ENCODE peak calls at places on chromosomes 4 and X, in eight cellular contexts. U, R, Q, N, A, S, V and W are unnamed samples.

GRCh38 chr4:1052231-1052671 is 40.8 kb downstream of the FGFRL1 start:
- DNase-seq in N (no peak), V (no peak), S (no peak), U (no peak), R (no peak), Q (peak), A (no peak), W (peak)

GRCh38 chr4:7890635-7891393 is 48.8 kb downstream of the AFAP1 start:
- DNase-seq in S (peak), A (no peak), V (no peak), N (no peak), R (peak), Q (no peak), U (no peak), W (no peak)

GRCh38 chr4:169439244-169439643 is 168.5 kb upstream of the SH3RF1 start:
- DNase-seq in Q (no peak), N (no peak), S (no peak), R (peak), A (no peak), U (no peak), V (no peak), W (no peak)

GRCh38 chr4:42150653-42151567 is 1.5 kb downstream of the BEND4 start:
- DNase-seq in Q (peak), U (no peak), A (peak), V (no peak), N (no peak), R (no peak), S (no peak), W (no peak)

GRCh38 chr4:173226401-173226888 is 57.8 kb downstream of the GALNT7 start:
- DNase-seq in Q (no peak), S (no peak), V (no peak), N (no peak), U (no peak), R (no peak), A (no peak), W (no peak)

GRCh38 chr4:123853651-123854050 is 457.1 kb downstream of the SPRY1 start:
- DNase-seq in S (no peak), R (no peak), V (no peak), A (no peak), U (no peak), Q (no peak), N (no peak), W (no peak)

GRCh38 chr4:162392938-162393337 is 229.1 kb upstream of the FSTL5 start:
- DNase-seq in V (no peak), S (no peak), Q (no peak), A (no peak), U (no peak), R (no peak), N (no peak), W (no peak)

GRCh38 chr4:109313168-109314133 is 11.0 kb upstream of the COL25A1 start:
- DNase-seq in U (no peak), Q (no peak), V (no peak), R (no peak), A (no peak), S (no peak), N (no peak), W (no peak)

GRCh38 chr4:69787879-69788278 is 27.5 kb upstream of the SULT1B1 start:
- DNase-seq in U (no peak), R (no peak), V (no peak), N (no peak), A (no peak), S (no peak), Q (no peak), W (no peak)

GRCh38 chrX:152895724-152896420 is 2.0 kb upstream of the ZNF185 start:
- DNase-seq in S (no peak), V (no peak), U (no peak), Q (no peak), A (no peak), R (no peak), N (no peak), W (no peak)

GRCh38 chr4:130214268-130214667 is 1118.3 kb downstream of the C4orf33 start:
- DNase-seq in R (no peak), Q (no peak), A (no peak), S (no peak), V (no peak), N (no peak), U (no peak), W (no peak)

GRCh38 chr4:65645185-65645584 is 25.1 kb downstream of the EPHA5 start:
- DNase-seq in S (no peak), U (no peak), A (no peak), V (no peak), N (no peak), Q (no peak), R (no peak), W (no peak)

GRCh38 chr4:169098054-169098896 is 88.2 kb upstream of the CBR4 start:
- DNase-seq in U (no peak), V (no peak), Q (no peak), R (no peak), S (no peak), N (no peak), A (no peak), W (no peak)

GRCh38 chr4:52621567-52621966 is 37.5 kb downstream of the USP46 start:
- DNase-seq in V (no peak), S (no peak), A (no peak), Q (no peak), U (no peak), R (no peak), N (no peak), W (no peak)

GRCh38 chr4:76028242-76028859 is 5.1 kb upstream of the CXCL10 start:
- DNase-seq in S (no peak), Q (no peak), N (no peak), U (no peak), A (no peak), V (no peak), R (peak), W (no peak)

GRCh38 chr4:105895609-105896460 is 564 bp downstream of the NPNT start:
- DNase-seq in S (no peak), N (no peak), R (no peak), U (no peak), V (peak), Q (peak), A (peak), W (no peak)

GRCh38 chrX:87526281-87526680 is 8.7 kb downstream of the KLHL4 start:
- DNase-seq in A (no peak), S (no peak), N (no peak), R (no peak), U (no peak), V (no peak), Q (no peak), W (no peak)

GRCh38 chr4:138494931-138495330 is 252.8 kb upstream of the SLC7A11 start:
- DNase-seq in A (no peak), V (no peak), R (no peak), U (no peak), Q (peak), N (no peak), S (no peak), W (no peak)

GRCh38 chr4:15004701-15005301 is 2.5 kb downstream of the CPEB2 start:
- DNase-seq in U (peak), V (peak), R (peak), A (peak), N (peak), Q (peak), S (no peak), W (peak)

GRCh38 chr4:138804705-138805104 is 210.9 kb upstream of the NOCT start:
- DNase-seq in R (no peak), V (no peak), Q (peak), A (no peak), N (no peak), U (no peak), S (no peak), W (no peak)

GRCh38 chr4:48698029-48698901 is 81.8 kb downstream of the FRYL start:
- DNase-seq in S (peak), U (no peak), A (no peak), Q (no peak), V (peak), R (peak), N (peak), W (no peak)

GRCh38 chrX:101230636-101231035 is 11.1 kb downstream of the DRP2 start:
- DNase-seq in A (no peak), S (no peak), U (no peak), R (peak), Q (no peak), N (no peak), V (no peak), W (no peak)

GRCh38 chrX:54695231-54695630 is 102.8 kb downstream of the ITIH6 start:
- DNase-seq in N (no peak), A (no peak), Q (no peak), R (peak), V (no peak), U (no peak), S (no peak), W (no peak)

GRCh38 chr4:3875466-3875865 is 109.3 kb downstream of the ADRA2C start:
- DNase-seq in U (no peak), Q (no peak), S (no peak), R (no peak), A (no peak), N (no peak), V (no peak), W (no peak)

GRCh38 chr4:153296424-153296823 is 48.1 kb upstream of the MND1 start:
- DNase-seq in R (peak), V (no peak), U (no peak), S (peak), Q (peak), N (no peak), A (no peak), W (no peak)

GRCh38 chr4:78864405-78865024 is 74.7 kb downstream of the PAQR3 start:
- DNase-seq in A (no peak), Q (peak), N (peak), V (no peak), U (no peak), R (peak), S (peak), W (no peak)

GRCh38 chr4:111475001-111475400 is 670.3 kb upstream of the FAM241A start:
- DNase-seq in R (peak), A (peak), Q (peak), V (peak), N (no peak), S (peak), U (no peak), W (no peak)

GRCh38 chrX:153179131-153179530 is at the start of gene MAGEA1:
- DNase-seq in Q (no peak), U (no peak), R (no peak), A (no peak), S (no peak), V (no peak), N (peak), W (no peak)

GRCh38 chr4:20137176-20137575 is 114.5 kb upstream of the SLIT2 start:
- DNase-seq in U (no peak), R (peak), S (peak), V (no peak), Q (no peak), N (no peak), A (no peak), W (no peak)

GRCh38 chr4:42600578-42600977 is 56.3 kb downstream of the ATP8A1 start:
- DNase-seq in A (no peak), U (no peak), R (no peak), S (no peak), Q (no peak), N (no peak), V (no peak), W (no peak)

GRCh38 chrX:1657367-1658082 is 42.7 kb downstream of the ASMT start:
- DNase-seq in V (peak), R (no peak), S (no peak), N (no peak), A (no peak), Q (peak), U (no peak), W (peak)

GRCh38 chr4:16858275-16858752 is 40.1 kb downstream of the LDB2 start:
- DNase-seq in S (no peak), R (peak), A (no peak), Q (no peak), U (no peak), V (peak), N (no peak), W (no peak)

GRCh38 chrX:97311066-97311778 is 427.5 kb downstream of the RPA4 start:
- DNase-seq in N (no peak), S (no peak), V (no peak), Q (no peak), U (no peak), A (no peak), R (no peak), W (no peak)

GRCh38 chrX:136268051-136269048 is 17.1 kb upstream of the MAP7D3 start:
- DNase-seq in A (peak), U (no peak), R (peak), Q (peak), N (peak), V (peak), S (no peak), W (peak)
- TF ChIP-seq CTCF in A (peak), U (peak), R (peak), Q (peak), N (peak), V (peak), S (peak), W (peak)

DNA sequence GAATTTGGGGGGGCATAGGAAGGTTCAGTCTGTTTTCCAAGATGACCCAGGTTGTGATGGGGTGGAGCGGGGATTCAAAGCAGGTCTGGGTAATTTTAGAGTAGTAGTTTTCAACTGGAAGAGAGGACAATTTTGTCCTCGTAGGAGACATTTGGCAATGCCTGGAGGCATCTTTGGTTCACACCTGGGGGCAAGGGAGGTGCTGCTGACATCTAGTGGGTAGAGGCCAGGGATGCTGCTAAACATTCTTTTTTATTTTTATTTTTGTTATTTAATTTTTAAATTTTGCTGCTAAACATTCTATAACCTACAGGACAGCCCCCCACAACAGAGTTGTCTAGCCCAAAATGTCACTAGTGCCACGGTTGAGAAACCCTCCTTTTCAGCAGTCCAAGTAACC is 1.9 kb downstream of the RAB9A start:
- DNase-seq in U (no peak), V (no peak), N (no peak), R (no peak), A (no peak), S (no peak), Q (no peak), W (peak)
- TF ChIP-seq CTCF in U (no peak), V (no peak), N (peak), R (no peak), A (no peak), S (peak), Q (no peak), W (peak)

GRCh38 chrX:83771664-83772063 is 89.3 kb upstream of the CYLC1 start:
- DNase-seq in A (no peak), V (no peak), Q (no peak), S (no peak), U (no peak), R (no peak), N (no peak), W (no peak)
- TF ChIP-seq CTCF in A (no peak), V (no peak), Q (peak), S (no peak), U (no peak), R (no peak), N (no peak), W (no peak)

GRCh38 chr4:118953276-118953675 is 64.6 kb downstream of the SYNPO2 start:
- DNase-seq in A (no peak), S (no peak), R (no peak), U (no peak), V (no peak), Q (no peak), N (no peak), W (no peak)

GRCh38 chr4:118957683-118958082 is 69.0 kb downstream of the SYNPO2 start:
- DNase-seq in Q (no peak), R (no peak), N (no peak), V (no peak), A (no peak), S (no peak), U (no peak), W (no peak)

GRCh38 chr4:118950929-118951570 is 62.4 kb downstream of the SYNPO2 start:
- DNase-seq in R (no peak), S (no peak), V (no peak), U (no peak), N (no peak), A (no peak), Q (no peak), W (no peak)

GRCh38 chr4:118955515-118955914 is 66.9 kb downstream of the SYNPO2 start:
- DNase-seq in N (no peak), U (no peak), R (peak), Q (no peak), S (peak), A (no peak), V (no peak), W (no peak)

GRCh38 chr4:118954246-118954645 is 65.6 kb downstream of the SYNPO2 start:
- DNase-seq in A (no peak), Q (no peak), V (no peak), S (no peak), U (no peak), N (no peak), R (peak), W (no peak)
- TF ChIP-seq CTCF in A (no peak), Q (no peak), V (peak), S (peak), U (no peak), N (no peak), R (peak), W (no peak)

GRCh38 chrX:12949205-12949926 is 25.5 kb upstream of the TMSB4X start:
- DNase-seq in V (no peak), A (no peak), Q (no peak), U (no peak), R (no peak), N (no peak), S (peak), W (no peak)

GRCh38 chrX:12949927-12950656 is 24.8 kb upstream of the TMSB4X start:
- DNase-seq in A (no peak), U (peak), N (peak), V (peak), Q (no peak), S (peak), R (peak), W (peak)

GRCh38 chrX:12953420-12953819 is 21.5 kb upstream of the TMSB4X start:
- DNase-seq in U (no peak), R (no peak), S (no peak), Q (no peak), V (no peak), A (no peak), N (no peak), W (peak)

GRCh38 chrX:12951590-12951965 is 23.3 kb upstream of the TMSB4X start:
- DNase-seq in Q (no peak), V (no peak), U (no peak), N (no peak), A (no peak), S (no peak), R (no peak), W (no peak)

GRCh38 chrX:12950851-12951589 is 23.9 kb upstream of the TMSB4X start:
- DNase-seq in Q (peak), A (peak), S (no peak), U (no peak), V (no peak), R (no peak), N (peak), W (peak)
- TF ChIP-seq CTCF in Q (peak), A (peak), S (peak), U (no peak), V (peak), R (no peak), N (peak), W (peak)

DNA sequence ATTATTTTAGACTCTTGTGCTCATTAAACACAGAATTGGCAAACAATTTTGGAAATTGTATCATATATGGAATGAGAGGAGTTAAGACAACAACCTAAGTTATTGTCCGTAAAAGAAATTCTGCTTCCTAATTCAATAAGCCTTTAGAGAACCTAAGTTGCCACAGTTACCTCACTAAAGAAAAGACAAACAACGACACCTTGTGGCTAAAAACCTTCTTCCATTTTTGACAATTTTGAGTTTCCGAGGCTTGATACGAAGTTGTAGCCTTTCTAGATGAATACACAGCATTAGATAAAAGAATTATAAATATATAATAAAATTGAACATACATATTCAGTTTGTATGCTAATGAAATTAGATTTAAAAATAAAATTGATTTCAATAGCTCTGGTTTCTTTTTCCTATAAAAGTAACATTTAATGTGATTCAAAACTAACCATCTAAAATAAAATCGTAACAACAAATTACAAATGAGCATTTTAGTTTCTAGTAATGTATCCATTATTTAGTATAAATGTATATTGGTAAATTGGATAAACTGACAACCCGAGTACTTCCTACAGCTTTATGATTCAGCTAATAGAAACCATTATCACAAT is 275.1 kb downstream of the GPM6A start:
- DNase-seq in A (peak), N (peak), R (peak), S (peak), V (no peak), Q (peak), U (no peak), W (no peak)
- TF ChIP-seq CTCF in A (peak), N (no peak), R (peak), S (peak), V (peak), Q (peak), U (peak), W (no peak)